ENCODE peak calls at places on chromosome 2, in four cellular contexts. Y is AG04450, E is mammary epithelial cell, A is Peyer's patch. D is an unnamed sample.

GRCh38 chr2:126858013-126858412 is 40.7 kb upstream of the TEX51 start:
- DNase-seq in E (no peak), A (no peak), Y (no peak), D (no peak)

GRCh38 chr2:226115102-226115831 is 684.4 kb downstream of the IRS1 start:
- DNase-seq in A (no peak), Y (peak), E (peak), D (peak)

GRCh38 chr2:127537142-127537541 is 1.7 kb downstream of the MYO7B start:
- DNase-seq in E (no peak), A (no peak), Y (no peak), D (no peak)

GRCh38 chr2:109694190-109694589 is 80.0 kb downstream of the SOWAHC start:
- DNase-seq in E (peak), A (peak), Y (no peak), D (no peak)

GRCh38 chr2:55224761-55225261 is 7.3 kb downstream of the CLHC1 start:
- DNase-seq in Y (no peak), A (no peak), E (no peak), D (no peak)

GRCh38 chr2:158984554-158985207 is 16.2 kb downstream of the TANC1 start:
- DNase-seq in E (no peak), Y (no peak), A (no peak), D (no peak)

GRCh38 chr2:56464613-56465012 is 280.8 kb downstream of the CCDC85A start:
- DNase-seq in Y (no peak), E (no peak), A (no peak), D (no peak)

GRCh38 chr2:216261042-216261537 is 111.2 kb downstream of the MARCHF4 start:
- DNase-seq in E (no peak), A (no peak), Y (no peak), D (no peak)

GRCh38 chr2:67840460-67841068 is 222.2 kb downstream of the C1D start:
- DNase-seq in E (peak), A (peak), Y (peak), D (peak)

GRCh38 chr2:6909431-6910385 is 7.5 kb upstream of the RNF144A start:
- DNase-seq in Y (no peak), E (no peak), A (no peak), D (no peak)

GRCh38 chr2:72128843-72129227 is 18.8 kb downstream of the CYP26B1 start:
- DNase-seq in Y (no peak), E (no peak), A (peak), D (no peak)

GRCh38 chr2:172233947-172234715 is 131.4 kb upstream of the DLX2 start:
- DNase-seq in Y (no peak), E (no peak), A (no peak), D (no peak)

GRCh38 chr2:100070078-100070477 is 72.3 kb downstream of the AFF3 start:
- DNase-seq in A (no peak), Y (no peak), E (no peak), D (no peak)

GRCh38 chr2:120434487-120434886 is 88.6 kb downstream of the INHBB start:
- DNase-seq in A (peak), Y (no peak), E (no peak), D (no peak)

GRCh38 chr2:48728827-48729226 is 26.7 kb downstream of the LHCGR start:
- DNase-seq in E (no peak), A (no peak), Y (no peak), D (no peak)

GRCh38 chr2:215137741-215138340 is 585 bp downstream of the ABCA12 start:
- DNase-seq in E (peak), A (no peak), Y (no peak), D (peak)

GRCh38 chr2:177030391-177031000 is 182.1 kb upstream of the HNRNPA3 start:
- DNase-seq in Y (no peak), E (no peak), A (no peak), D (peak)

GRCh38 chr2:8535821-8536685 is 145.8 kb upstream of the ID2 start:
- DNase-seq in E (no peak), Y (no peak), A (peak), D (no peak)

GRCh38 chr2:46471-47345 is at the start of gene FAM110C:
- DNase-seq in Y (no peak), A (peak), E (peak), D (no peak)

GRCh38 chr2:40668435-40668834 is 216.5 kb upstream of the SLC8A1 start:
- DNase-seq in Y (no peak), A (no peak), E (no peak), D (no peak)

GRCh38 chr2:149019768-149020167 is 18.7 kb upstream of the LYPD6B start:
- DNase-seq in A (no peak), Y (no peak), E (no peak), D (no peak)

GRCh38 chr2:46230115-46230571 is 67.1 kb upstream of the EPAS1 start:
- DNase-seq in Y (no peak), A (peak), E (peak), D (peak)

GRCh38 chr2:207792244-207792785 is 22.6 kb upstream of the FZD5 start:
- DNase-seq in A (no peak), Y (no peak), E (peak), D (peak)

GRCh38 chr2:191637182-191638078 is 40.5 kb upstream of the NABP1 start:
- DNase-seq in E (peak), A (no peak), Y (no peak), D (no peak)

GRCh38 chr2:96499061-96499960 is 5.8 kb downstream of the NEURL3 start:
- DNase-seq in A (no peak), Y (no peak), E (no peak), D (no peak)

GRCh38 chr2:236338495-236339184 is 74.4 kb upstream of the ASB18 start:
- DNase-seq in A (no peak), Y (no peak), E (peak), D (no peak)

GRCh38 chr2:7857904-7858303 is 824.0 kb upstream of the ID2 start:
- DNase-seq in E (peak), Y (no peak), A (no peak), D (no peak)

GRCh38 chr2:43818761-43819160 is 19.9 kb downstream of the ABCG5 start:
- DNase-seq in Y (no peak), E (no peak), A (peak), D (no peak)

GRCh38 chr2:108396845-108397244 is 19.1 kb downstream of the SULT1C4 start:
- DNase-seq in A (no peak), E (peak), Y (no peak), D (no peak)

GRCh38 chr2:168180914-168181313 is 66.5 kb downstream of the STK39 start:
- DNase-seq in A (no peak), Y (no peak), E (no peak), D (no peak)
- H3K4me3 ChIP-seq in A (no peak), Y (no peak), E (no peak), D (no peak)

GRCh38 chr2:188319845-188320244 is 28.2 kb downstream of the GULP1 start:
- DNase-seq in A (no peak), E (no peak), Y (no peak), D (no peak)
- TF ChIP-seq CTCF in A (no peak), E (no peak), Y (no peak), D (no peak)

GRCh38 chr2:156445311-156446218 is 9.4 kb downstream of the GPD2 start:
- DNase-seq in A (no peak), E (peak), Y (peak), D (peak)
- H3K4me3 ChIP-seq in A (no peak), E (no peak), Y (no peak), D (no peak)

GRCh38 chr2:45044916-45045315 is 35.7 kb upstream of the SIX2 start:
- DNase-seq in Y (no peak), E (no peak), A (no peak), D (no peak)
- TF ChIP-seq CTCF in Y (no peak), E (no peak), A (no peak), D (no peak)

GRCh38 chr2:74496997-74497776 is 2.2 kb downstream of the LBX2 start:
- DNase-seq in E (no peak), A (no peak), Y (no peak), D (no peak)
- H3K4me3 ChIP-seq in E (no peak), A (peak), Y (no peak), D (no peak)

DNA sequence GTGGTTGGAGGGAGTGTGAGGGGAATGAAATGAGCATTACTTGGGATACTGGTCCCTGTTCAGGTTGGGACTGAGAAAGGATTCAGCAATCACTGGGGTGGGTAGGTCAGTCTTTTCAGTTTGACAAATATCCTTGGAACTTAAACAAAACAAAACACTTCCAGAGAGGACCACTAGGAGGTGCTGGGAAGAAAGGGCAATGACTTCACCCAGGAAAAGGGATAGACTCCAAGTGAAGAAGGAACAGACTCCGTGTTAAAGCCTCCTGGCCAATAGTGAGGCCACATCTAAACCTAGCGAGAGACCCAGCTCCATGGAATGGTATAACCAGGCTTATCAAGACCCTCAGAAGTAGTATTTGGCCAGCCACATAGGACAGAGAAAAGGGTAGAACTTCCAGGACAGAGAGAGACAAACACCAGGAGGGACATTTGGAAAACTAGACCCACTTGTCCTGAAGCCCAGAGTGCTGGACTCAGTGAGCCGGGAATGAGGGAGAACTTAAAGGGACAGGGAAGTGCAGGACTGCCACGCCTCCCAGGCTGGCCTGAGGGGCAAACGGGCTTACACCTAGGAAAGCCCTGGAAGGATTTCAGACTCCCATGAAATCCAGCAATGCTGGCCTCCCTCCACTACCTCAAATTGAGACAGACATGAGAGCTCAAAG is 19.6 kb upstream of the KCNG3 start:
- DNase-seq in Y (peak), E (peak), A (peak), D (peak)
- TF ChIP-seq CTCF in Y (peak), E (peak), A (peak), D (peak)

GRCh38 chr2:112783187-112783721 is 1.0 kb downstream of the IL1A start:
- DNase-seq in E (no peak), Y (no peak), A (no peak), D (no peak)
- H3K4me3 ChIP-seq in E (peak), Y (no peak), A (no peak), D (no peak)

DNA sequence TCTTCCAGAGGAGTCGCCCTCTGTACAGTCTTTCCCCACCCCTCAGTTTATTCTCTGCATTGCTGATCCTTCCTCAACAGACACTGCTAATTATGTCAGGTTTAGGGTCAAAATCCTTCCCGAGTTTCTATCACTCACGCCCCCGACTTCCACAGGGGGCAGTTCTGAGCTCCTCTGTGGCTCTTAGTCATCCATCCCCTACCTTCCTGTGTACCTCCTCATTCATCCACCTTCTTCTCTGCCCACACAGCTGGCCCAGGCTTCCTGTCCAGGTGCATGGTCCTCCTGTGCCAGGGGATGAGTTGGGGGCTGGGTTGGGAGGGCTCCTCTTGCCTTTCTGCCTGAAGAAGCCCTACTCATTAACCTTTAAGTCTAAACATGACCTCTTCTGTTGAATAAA is 202.9 kb downstream of the ARL4C start:
- DNase-seq in E (peak), A (no peak), Y (no peak), D (no peak)
- TF ChIP-seq CTCF in E (no peak), A (no peak), Y (peak), D (no peak)

GRCh38 chr2:199910338-199911051 is 598 bp upstream of the C2orf69 start:
- DNase-seq in A (no peak), E (no peak), Y (no peak), D (no peak)
- H3K4me3 ChIP-seq in A (peak), E (peak), Y (peak), D (peak)